ENCODE peak calls at places on chromosomes 4 and X, in nine cellular contexts. L is H7; Q is aorta; D is CD8-positive, alpha-beta memory T cell; I is left ventricle myocardium inferior; H is thoracic aorta; T is CD4-positive, alpha-beta T cell; P is NT2/D1; F is Peyer's patch. Z is an unnamed sample. For H3K27me3, the result is how much of the 10 kb centered on the place peaks cover.

GRCh38 chr4:158182736-158183135 is 9.9 kb upstream of the GASK1B start:
- DNase-seq in Q (peak), P (no peak), L (no peak), I (no peak), H (no peak), D (no peak), F (no peak), T (no peak), Z (no peak)

GRCh38 chr4:88522702-88523324 is 763 bp downstream of the PYURF start:
- DNase-seq in I (peak), L (no peak), P (no peak), H (peak), F (peak), Q (peak), T (no peak), D (peak), Z (peak)

GRCh38 chr4:181987392-181987791 is 255.8 kb upstream of the TENM3 start:
- DNase-seq in Q (no peak), P (no peak), H (no peak), I (no peak), L (no peak), T (no peak), F (no peak), D (no peak), Z (no peak)

GRCh38 chrX:18640686-18641085 is 31.2 kb downstream of the RS1 start:
- DNase-seq in Q (no peak), H (no peak), L (peak), T (no peak), D (no peak), P (peak), F (no peak), I (no peak), Z (peak)

GRCh38 chr4:64205376-64205775 is 203.9 kb downstream of the TECRL start:
- DNase-seq in F (no peak), Q (no peak), T (no peak), I (no peak), H (no peak), L (no peak), P (no peak), D (no peak), Z (no peak)

GRCh38 chrX:8730812-8731578 is 942 bp downstream of the ANOS1 start:
- DNase-seq in Q (peak), I (no peak), H (no peak), F (no peak), D (no peak), T (no peak), P (no peak), L (peak), Z (no peak)

GRCh38 chr4:100935090-100935489 is 412.2 kb downstream of the PPP3CA start:
- DNase-seq in H (no peak), Q (no peak), L (no peak), I (no peak), P (no peak), T (no peak), D (no peak), F (no peak), Z (no peak)

GRCh38 chr4:82786004-82786400 is 12.6 kb downstream of the SCD5 start:
- DNase-seq in P (no peak), Q (no peak), H (no peak), D (no peak), L (peak), F (no peak), T (no peak), I (no peak), Z (no peak)

GRCh38 chrX:106917830-106918500 is 2.2 kb upstream of the CLDN2 start:
- DNase-seq in H (no peak), I (no peak), P (no peak), D (no peak), T (peak), L (no peak), Q (no peak), F (no peak), Z (no peak)

GRCh38 chrX:51837926-51838325 is 55.5 kb upstream of the MAGED1 start:
- DNase-seq in L (no peak), D (no peak), P (no peak), T (no peak), Q (no peak), H (no peak), I (peak), F (peak), Z (no peak)

GRCh38 chr4:6892190-6892908 is 17.3 kb upstream of the TBC1D14 start:
- DNase-seq in I (peak), F (peak), L (peak), P (no peak), D (no peak), H (no peak), Q (no peak), T (no peak), Z (peak)

GRCh38 chr4:6881908-6882307 is 27.7 kb upstream of the TBC1D14 start:
- DNase-seq in P (no peak), L (no peak), I (no peak), T (no peak), D (no peak), Q (no peak), F (no peak), H (no peak), Z (no peak)

GRCh38 chr4:138034871-138035270 is 207.3 kb downstream of the SLC7A11 start:
- DNase-seq in H (no peak), D (no peak), Q (no peak), P (no peak), L (no peak), I (no peak), T (no peak), F (no peak), Z (no peak)

DNA sequence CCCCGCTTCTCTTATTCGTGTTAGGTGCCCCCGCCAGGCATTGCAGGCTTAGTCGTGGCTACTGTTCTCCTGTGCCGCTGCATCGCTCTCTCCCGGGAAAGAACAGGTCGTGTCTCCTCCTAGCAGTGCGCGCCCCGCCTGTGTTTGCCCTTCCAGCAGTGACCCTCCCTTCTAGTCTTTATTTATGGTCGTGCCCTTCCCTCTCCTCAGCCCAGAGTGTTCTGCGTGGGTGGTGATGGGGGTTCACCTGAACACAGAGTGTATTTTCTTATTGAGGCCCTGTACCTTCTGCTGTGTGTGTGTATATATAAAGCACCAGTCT is 15.2 kb downstream of the USP11 start:
- DNase-seq in L (peak), Q (no peak), H (no peak), I (no peak), P (no peak), F (peak), T (no peak), D (no peak), Z (peak)
- H3K27me3 ChIP-seq in L (under half), Q (under half), H (under half), I (under half), P (under half), F (under half), T (under half), D (under half), Z (under half)

GRCh38 chr4:48322063-48322462 is 19.3 kb upstream of the SLAIN2 start:
- DNase-seq in D (no peak), L (no peak), T (no peak), H (no peak), F (no peak), Q (no peak), P (no peak), I (no peak), Z (no peak)
- H3K27me3 ChIP-seq in D (under half), L (under half), T (under half), H (under half), F (under half), Q (under half), P (under half), I (under half), Z (under half)

GRCh38 chrX:149611619-149612018 is 16.5 kb upstream of the HSFX2 start:
- DNase-seq in Q (no peak), L (no peak), T (no peak), P (no peak), H (no peak), D (no peak), I (no peak), F (no peak), Z (no peak)
- H3K27me3 ChIP-seq in Q (under half), L (under half), T (under half), P (under half), H (under half), D (under half), I (under half), F (under half), Z (under half)

GRCh38 chrX:74422029-74422352 is 698 bp downstream of the SLC16A2 start:
- DNase-seq in I (no peak), F (no peak), D (no peak), T (no peak), P (no peak), Q (no peak), L (peak), H (no peak), Z (no peak)
- H3K27me3 ChIP-seq in I (under half), F (under half), D (under half), T (under half), P (under half), Q (under half), L (under half), H (under half), Z (under half)